ENCODE peak calls at places on chromosomes 4 and X, in four cellular contexts. X is neural crest cell, O is heart left ventricle, T is NB4. H is an unnamed sample.

GRCh38 chr4:186265683-186266648 is at the start of gene F11:
- DNase-seq in X (no peak), O (no peak), T (no peak), H (no peak)

GRCh38 chr4:52892880-52893279 is 30.8 kb downstream of the RASL11B start:
- DNase-seq in X (no peak), O (no peak), T (no peak), H (no peak)

GRCh38 chrX:18789916-18790315 is 82.5 kb downstream of the PPEF1 start:
- DNase-seq in X (no peak), O (no peak), T (no peak), H (no peak)

GRCh38 chr4:3346146-3346545 is 53.3 kb downstream of the RGS12 start:
- DNase-seq in X (peak; percentile 41), O (no peak), T (peak; percentile 90), H (peak; percentile 79)

GRCh38 chrX:107825698-107826285 is at the start of gene MID2:
- DNase-seq in X (peak; percentile 8), O (peak; percentile 51), T (no peak), H (no peak)

GRCh38 chr4:23717528-23718248 is 172.2 kb downstream of the PPARGC1A start:
- DNase-seq in X (no peak), O (no peak), T (peak; percentile 41), H (no peak)

GRCh38 chr4:39480251-39480650 is 21.4 kb downstream of the LIAS start:
- DNase-seq in X (no peak), O (no peak), T (no peak), H (no peak)

GRCh38 chr4:109826719-109827118 is 1.1 kb upstream of the RRH start:
- DNase-seq in X (no peak), O (no peak), T (peak; percentile 21), H (no peak)

GRCh38 chr4:173182403-173182802 is 13.8 kb downstream of the GALNT7 start:
- DNase-seq in X (no peak), O (no peak), T (no peak), H (no peak)

GRCh38 chrX:135695471-135695870 is 18.0 kb upstream of the CT45A1 start:
- DNase-seq in X (no peak), O (no peak), T (no peak), H (no peak)

GRCh38 chrX:135698924-135699323 is 14.5 kb upstream of the CT45A1 start:
- DNase-seq in X (no peak), O (no peak), T (no peak), H (no peak)

DNA sequence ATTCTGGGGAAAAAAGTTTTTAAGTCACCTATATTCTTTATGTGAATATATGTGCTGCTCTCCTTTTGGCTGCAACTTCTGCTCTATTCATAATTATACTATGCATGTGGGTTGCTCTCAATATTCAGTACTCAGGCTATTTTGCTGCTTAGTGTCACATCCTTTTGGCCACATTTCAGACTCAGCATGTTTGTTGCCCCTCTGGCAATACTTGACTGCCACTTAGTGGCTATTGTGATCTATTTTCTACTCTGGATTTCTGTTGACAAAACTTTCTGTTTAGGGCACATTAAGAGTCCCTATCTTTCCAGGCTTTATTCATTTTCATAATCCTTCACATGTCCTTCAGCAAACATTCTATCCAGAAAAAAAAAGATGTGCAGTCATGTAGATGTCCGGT is 15.8 kb upstream of the CT45A1 start:
- DNase-seq in X (no peak), O (no peak), T (no peak), H (no peak)
- TF ChIP-seq CTCF in X (no peak), O (peak; percentile 12), T (no peak), H (no peak)

DNA sequence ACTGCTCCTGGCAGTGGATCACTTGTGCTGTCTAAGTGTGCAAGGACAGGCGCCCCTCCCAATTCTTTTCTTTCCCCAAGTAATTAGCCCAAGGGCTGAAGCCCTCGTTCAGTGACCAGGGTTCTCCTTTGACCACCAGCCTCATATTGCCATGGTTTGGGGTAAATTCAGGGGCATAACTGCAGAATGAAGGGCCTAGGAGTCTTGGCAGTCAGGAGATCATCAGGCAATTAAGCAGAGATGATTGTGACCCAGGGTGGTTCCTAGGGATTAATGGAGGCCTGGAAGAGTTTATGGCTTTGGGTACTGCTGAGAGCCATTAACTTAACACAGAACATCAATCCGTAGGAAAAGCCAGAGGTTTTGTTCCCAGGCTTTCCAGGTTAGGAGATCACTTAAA is 170.7 kb downstream of the PTTG2 start:
- DNase-seq in X (no peak), O (no peak), T (no peak), H (no peak)
- TF ChIP-seq CTCF in X (no peak), O (no peak), T (no peak), H (no peak)

DNA sequence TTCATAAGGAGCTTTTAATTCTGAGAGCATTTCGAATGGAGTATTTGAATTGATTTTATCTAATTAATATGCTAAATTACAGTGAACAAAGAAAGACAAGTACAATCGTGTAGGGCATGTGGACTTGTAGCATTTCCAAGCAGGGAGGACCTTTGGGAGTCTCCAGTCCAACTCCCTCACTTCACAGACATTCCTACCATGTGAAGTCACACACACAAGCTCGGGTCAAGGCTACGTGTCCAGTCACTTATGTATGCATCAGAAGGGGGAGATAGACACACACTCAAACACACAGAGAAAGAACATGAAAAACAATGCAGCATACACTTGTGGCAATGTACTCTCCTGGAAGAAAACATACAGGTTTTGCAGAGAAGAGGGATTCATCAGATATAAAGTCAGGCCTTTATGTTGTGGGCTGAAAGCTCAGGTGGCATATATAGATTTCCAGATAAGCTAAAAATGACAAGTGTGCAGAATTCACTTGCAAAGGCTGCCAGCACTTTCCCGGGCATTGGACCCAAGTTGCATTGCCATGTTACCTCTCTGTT is 136.1 kb upstream of the MID1 start:
- DNase-seq in X (no peak), O (no peak), T (no peak), H (no peak)
- TF ChIP-seq CTCF in X (no peak), O (no peak), T (no peak), H (no peak)

GRCh38 chrX:130994671-130995070 is 63.5 kb upstream of the ARHGAP36 start:
- DNase-seq in X (peak; percentile 65), O (no peak), T (peak; percentile 38), H (no peak)
- TF ChIP-seq CTCF in X (peak; percentile 79), O (peak; percentile 34), T (peak; percentile 42), H (peak; percentile 64)

DNA sequence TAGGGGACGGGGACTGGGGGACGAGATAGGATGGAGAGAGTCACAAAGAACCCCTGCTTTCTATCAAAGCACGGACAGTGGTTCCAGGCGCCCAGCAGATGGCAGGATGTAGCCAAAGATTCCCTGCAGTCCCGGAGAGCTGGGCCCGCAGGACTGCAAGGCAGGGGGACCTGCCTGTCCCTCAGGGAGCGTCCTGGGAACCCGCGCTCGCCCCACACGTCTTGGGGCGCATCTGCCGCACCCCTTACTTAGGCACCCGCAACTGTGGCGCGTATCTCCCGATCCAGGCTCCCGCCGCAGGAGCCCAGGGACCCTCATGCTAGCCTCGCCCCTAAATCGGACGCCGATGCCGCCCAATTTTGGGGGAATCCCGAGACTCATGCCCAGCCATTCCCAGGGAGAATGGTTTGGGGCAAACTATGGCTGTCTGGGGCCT is 742 bp upstream of the STK32B start:
- DNase-seq in X (peak; percentile 66), O (peak; percentile 86), T (peak; percentile 91), H (peak; percentile 92)
- TF ChIP-seq CTCF in X (peak; percentile 81), O (peak; percentile 73), T (peak; percentile 90), H (peak; percentile 91)